ENCODE peak calls at places on chromosome 5, in nine cellular contexts. H is B cell, Q is tibial nerve, R is stomach, S is GM12865, P is H9, Z is A549, N is NB4, W is colonic mucosa. J is an unnamed sample.

GRCh38 chr5:67941750-67942450 is 273.7 kb upstream of the PIK3R1 start:
- DNase-seq in P (no peak), H (no peak), W (no peak), N (no peak), Z (no peak), R (no peak), S (no peak), Q (no peak), J (peak)

GRCh38 chr5:67346611-67347010 is 150.0 kb upstream of the CD180 start:
- DNase-seq in W (no peak), S (no peak), Q (no peak), Z (no peak), P (no peak), N (no peak), H (no peak), R (no peak), J (no peak)

GRCh38 chr5:5572983-5573797 is 150.7 kb downstream of the ICE1 start:
- DNase-seq in R (no peak), W (no peak), S (no peak), Q (no peak), H (no peak), Z (no peak), P (no peak), N (no peak), J (no peak)

GRCh38 chr5:93960044-93960443 is 218.6 kb upstream of the POU5F2 start:
- DNase-seq in W (no peak), Z (no peak), P (no peak), Q (no peak), S (no peak), H (no peak), R (no peak), N (no peak), J (no peak)

GRCh38 chr5:112186401-112186990 is 232.6 kb downstream of the EPB41L4A start:
- DNase-seq in W (peak), N (peak), R (no peak), Z (peak), S (peak), H (no peak), Q (no peak), P (no peak), J (peak)

GRCh38 chr5:141841781-141842180 is 36.4 kb downstream of the PCDH1 start:
- DNase-seq in W (peak), P (no peak), Z (no peak), R (peak), N (no peak), H (no peak), S (no peak), Q (no peak), J (no peak)

GRCh38 chr5:113292535-113292934 is 142.3 kb downstream of the TSSK1B start:
- DNase-seq in W (no peak), Q (no peak), H (no peak), N (no peak), Z (no peak), S (no peak), R (no peak), P (no peak), J (peak)

GRCh38 chr5:66633754-66634153 is 37.6 kb downstream of the MAST4 start:
- DNase-seq in N (no peak), Z (no peak), S (no peak), P (no peak), Q (no peak), W (no peak), H (no peak), R (no peak), J (no peak)

GRCh38 chr5:56047448-56047847 is 52.7 kb upstream of the IL6ST start:
- DNase-seq in Z (no peak), R (no peak), W (no peak), N (no peak), S (no peak), P (no peak), Q (no peak), H (no peak), J (no peak)

GRCh38 chr5:17127743-17128231 is 89.6 kb upstream of the BASP1 start:
- DNase-seq in Q (no peak), H (no peak), Z (peak), R (no peak), P (no peak), W (no peak), N (no peak), S (no peak), J (peak)

GRCh38 chr5:73374520-73375235 is 73.9 kb downstream of the FOXD1 start:
- DNase-seq in W (no peak), P (no peak), H (no peak), S (no peak), R (no peak), Q (no peak), Z (peak), N (no peak), J (peak)

GRCh38 chr5:16742938-16743337 is 126.1 kb upstream of the RETREG1 start:
- DNase-seq in P (no peak), H (no peak), R (no peak), W (no peak), Z (no peak), N (no peak), Q (no peak), S (no peak), J (peak)

GRCh38 chr5:11564716-11565115 is 339.5 kb downstream of the CTNND2 start:
- DNase-seq in H (no peak), Z (no peak), Q (no peak), P (no peak), W (no peak), N (no peak), R (no peak), S (no peak), J (no peak)

GRCh38 chr5:143019157-143019556 is 249.0 kb downstream of the ARHGAP26 start:
- DNase-seq in S (peak), P (no peak), Z (no peak), H (no peak), R (no peak), N (peak), Q (no peak), W (no peak), J (no peak)

GRCh38 chr5:173901705-173902104 is 13.6 kb downstream of the CPEB4 start:
- DNase-seq in P (no peak), N (no peak), S (no peak), Q (no peak), Z (no peak), R (no peak), W (no peak), H (no peak), J (no peak)

GRCh38 chr5:173055042-173055721 is 970 bp upstream of the CREBRF start:
- DNase-seq in R (no peak), N (no peak), S (no peak), Z (no peak), H (no peak), P (no peak), W (peak), Q (no peak), J (no peak)

GRCh38 chr5:98904786-98905185 is 24.0 kb downstream of the CHD1 start:
- DNase-seq in N (no peak), W (no peak), R (no peak), P (no peak), H (no peak), Z (no peak), Q (no peak), S (no peak), J (no peak)

GRCh38 chr5:5340206-5340729 is 82.2 kb upstream of the ICE1 start:
- DNase-seq in Q (no peak), H (no peak), N (peak), W (peak), R (peak), Z (peak), P (peak), S (no peak), J (peak)

GRCh38 chr5:7015586-7016256 is 302.5 kb downstream of the TENT4A start:
- DNase-seq in S (no peak), H (no peak), Z (peak), R (no peak), P (peak), W (no peak), N (peak), Q (no peak), J (no peak)

GRCh38 chr5:59158165-59158564 is 575.3 kb downstream of the RAB3C start:
- DNase-seq in S (no peak), Z (peak), Q (no peak), H (no peak), N (no peak), P (no peak), W (no peak), R (no peak), J (no peak)

GRCh38 chr5:114702731-114703130 is 340.9 kb downstream of the KCNN2 start:
- DNase-seq in S (no peak), Q (no peak), R (no peak), P (no peak), H (no peak), Z (no peak), N (no peak), W (no peak), J (no peak)

GRCh38 chr5:73201547-73202513 is 28.8 kb downstream of the TMEM174 start:
- DNase-seq in R (peak), H (no peak), S (peak), Z (peak), P (peak), Q (peak), W (peak), N (peak), J (peak)

GRCh38 chr5:68214472-68215207 is 916 bp upstream of the PIK3R1 start:
- DNase-seq in H (no peak), Q (no peak), Z (peak), N (peak), R (no peak), W (peak), S (no peak), P (no peak), J (no peak)

GRCh38 chr5:95471922-95472321 is 80.8 kb downstream of the FAM81B start:
- DNase-seq in W (no peak), Z (no peak), N (no peak), H (no peak), S (no peak), R (no peak), Q (no peak), P (no peak), J (no peak)

GRCh38 chr5:51387854-51388320 is 4.6 kb downstream of the ISL1 start:
- DNase-seq in R (peak), P (peak), S (no peak), Q (no peak), H (no peak), Z (no peak), W (no peak), N (no peak), J (no peak)

GRCh38 chr5:51388488-51389325 is 5.5 kb downstream of the ISL1 start:
- DNase-seq in Z (no peak), W (no peak), R (no peak), H (no peak), S (no peak), N (no peak), P (no peak), Q (no peak), J (no peak)

GRCh38 chr5:51391175-51391574 is 7.9 kb downstream of the ISL1 start:
- DNase-seq in H (no peak), R (no peak), Z (no peak), P (no peak), N (no peak), S (no peak), W (no peak), Q (no peak), J (no peak)

GRCh38 chr5:51389582-51390463 is 6.6 kb downstream of the ISL1 start:
- DNase-seq in H (no peak), W (no peak), R (no peak), S (no peak), N (no peak), Z (no peak), P (peak), Q (no peak), J (no peak)

DNA sequence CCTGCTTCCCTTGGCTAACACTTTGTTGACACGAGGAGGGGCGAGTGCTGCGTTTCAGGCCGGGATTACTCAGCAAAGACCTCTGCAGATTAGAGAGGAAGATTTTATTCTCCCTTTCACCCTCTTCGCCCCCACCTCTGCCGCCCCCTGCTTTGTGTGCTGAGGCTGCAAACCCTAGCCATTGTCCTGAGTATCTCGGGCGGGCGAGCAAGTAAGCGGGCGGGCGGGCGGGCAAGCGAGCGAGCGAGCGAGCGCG is 6.0 kb downstream of the ISL1 start:
- DNase-seq in W (no peak), H (no peak), S (no peak), R (no peak), Q (no peak), P (peak), N (no peak), Z (no peak), J (no peak)
- TF ChIP-seq CTCF in W (no peak), H (no peak), S (no peak), R (no peak), Q (no peak), P (no peak), N (no peak), Z (no peak), J (no peak)

GRCh38 chr5:24232929-24233328 is 411.8 kb downstream of the CDH10 start:
- DNase-seq in H (no peak), R (no peak), N (peak), P (no peak), Q (no peak), S (no peak), Z (no peak), W (no peak), J (no peak)
- TF ChIP-seq CTCF in H (no peak), R (no peak), N (no peak), P (no peak), Q (no peak), S (no peak), Z (peak), W (no peak), J (no peak)

DNA sequence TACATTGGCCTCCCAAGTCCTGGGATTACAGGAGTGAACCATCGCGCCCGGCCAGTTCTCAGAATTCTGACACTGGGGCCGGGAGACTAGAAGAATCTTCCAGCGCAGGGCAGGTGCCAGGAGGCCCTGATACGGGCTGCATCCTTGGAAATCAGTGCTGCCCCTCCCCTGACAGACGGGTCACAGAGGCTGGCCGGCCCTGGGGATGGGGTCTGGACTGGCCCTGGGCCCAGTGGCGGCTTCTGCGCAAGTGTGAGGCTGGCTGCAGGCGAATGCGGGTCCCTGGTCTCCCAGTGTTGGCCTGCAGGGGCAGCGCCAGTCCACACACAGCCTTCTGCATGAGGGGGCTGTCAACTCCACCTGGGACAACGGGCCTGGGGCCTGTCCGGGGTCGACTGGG is 831 bp upstream of the TBC1D9B start:
- DNase-seq in R (no peak), W (no peak), P (peak), Z (no peak), Q (no peak), H (no peak), S (no peak), N (no peak), J (no peak)
- TF ChIP-seq CTCF in R (no peak), W (no peak), P (peak), Z (no peak), Q (no peak), H (no peak), S (no peak), N (peak), J (peak)

DNA sequence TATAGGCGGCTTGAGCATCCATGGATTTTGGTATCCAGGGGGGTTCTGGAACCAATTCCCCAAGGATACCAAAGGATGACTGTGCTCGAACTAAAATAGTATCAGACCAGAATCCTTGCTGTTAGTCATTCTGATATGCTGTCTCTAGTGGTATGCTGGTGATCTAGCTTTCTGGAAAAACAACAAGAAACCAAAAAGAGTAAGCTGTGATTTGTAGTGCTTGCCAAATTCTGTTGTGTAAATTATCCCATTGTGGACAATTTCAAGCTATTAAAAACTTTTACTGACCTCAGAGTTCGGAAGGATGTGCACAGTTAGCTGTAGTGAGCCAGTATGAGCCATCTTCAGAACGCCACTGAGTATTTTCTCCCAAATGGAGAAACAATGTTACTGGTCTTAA is 99.0 kb upstream of the FBN2 start:
- DNase-seq in W (no peak), S (no peak), N (no peak), H (no peak), Q (no peak), P (no peak), Z (no peak), R (no peak), J (peak)
- TF ChIP-seq CTCF in W (no peak), S (no peak), N (no peak), H (no peak), Q (no peak), P (no peak), Z (no peak), R (no peak), J (no peak)

DNA sequence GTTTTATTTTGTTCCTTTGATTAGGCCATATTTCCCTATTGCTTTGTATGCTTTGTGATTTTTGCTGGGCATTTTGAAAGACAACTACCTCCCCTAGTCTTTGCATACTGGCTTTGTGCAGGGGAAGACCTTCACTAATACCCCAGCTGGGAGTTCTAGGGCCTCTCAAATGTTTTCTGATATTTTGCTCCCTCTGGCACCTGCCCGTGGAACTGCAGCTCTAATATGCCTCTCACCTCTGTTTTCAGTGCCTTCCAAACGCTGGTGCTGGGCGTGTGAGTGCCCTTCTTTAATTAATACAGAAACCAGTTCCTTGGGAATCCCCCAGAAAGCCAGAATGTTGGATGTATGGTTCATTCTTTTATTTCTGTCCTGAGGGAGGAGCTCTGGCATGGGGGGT is 204.5 kb downstream of the COMMD10 start:
- DNase-seq in Q (no peak), W (no peak), Z (no peak), P (peak), S (no peak), N (no peak), H (no peak), R (no peak), J (no peak)
- TF ChIP-seq CTCF in Q (no peak), W (no peak), Z (no peak), P (peak), S (no peak), N (no peak), H (no peak), R (no peak), J (peak)

GRCh38 chr5:91266184-91266705 is 116.9 kb downstream of the ARRDC3 start:
- DNase-seq in Z (peak), H (no peak), S (peak), R (no peak), Q (no peak), N (peak), W (no peak), P (no peak), J (peak)
- TF ChIP-seq CTCF in Z (no peak), H (no peak), S (no peak), R (peak), Q (peak), N (no peak), W (no peak), P (no peak), J (peak)

GRCh38 chr5:169744336-169744735 is 107.3 kb downstream of the DOCK2 start:
- DNase-seq in S (peak), P (no peak), H (no peak), W (no peak), N (no peak), Q (no peak), R (no peak), Z (no peak), J (no peak)
- TF ChIP-seq CTCF in S (no peak), P (no peak), H (no peak), W (no peak), N (no peak), Q (no peak), R (no peak), Z (no peak), J (no peak)

DNA sequence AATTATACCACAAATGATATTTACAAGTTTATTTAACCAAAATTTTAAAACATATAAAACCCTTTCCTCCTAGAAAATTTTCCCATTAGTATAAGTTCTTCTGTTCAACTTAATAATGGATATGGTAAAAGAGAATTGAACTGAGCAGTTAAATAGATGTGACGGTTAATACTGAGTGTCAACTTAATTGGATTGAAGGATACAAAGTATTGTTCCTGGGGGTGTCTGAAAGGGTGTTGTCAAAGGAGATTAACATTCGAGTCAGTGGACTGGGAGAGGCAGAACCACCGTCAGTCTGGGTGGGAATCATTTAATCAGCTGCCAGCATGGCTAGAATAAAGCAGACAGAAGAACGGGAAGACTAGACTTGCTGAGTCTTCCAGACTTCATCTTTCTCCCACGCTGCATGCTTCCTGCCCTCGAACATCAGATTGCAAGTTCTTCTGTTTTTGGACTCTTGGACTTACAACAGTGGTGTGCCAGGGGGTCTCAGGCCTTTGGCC is 689.6 kb upstream of the CDH10 start:
- DNase-seq in P (no peak), W (no peak), S (no peak), N (no peak), R (no peak), Z (no peak), H (no peak), Q (no peak), J (no peak)
- TF ChIP-seq CTCF in P (no peak), W (no peak), S (no peak), N (no peak), R (no peak), Z (no peak), H (no peak), Q (no peak), J (no peak)

J was measured in fibroblast of villous mesenchyme.